ENCODE peak calls at places on chromosomes 5 and 9, in six cellular contexts. L, U, R, Z, Y and P are unnamed samples.

GRCh38 chr5:159510282-159510681 is 180.0 kb upstream of the IL12B start:
- DNase-seq in L (no peak), U (peak), R (no peak), Z (no peak), Y (peak), P (no peak)

GRCh38 chr5:98975223-98975622 is 46.4 kb upstream of the CHD1 start:
- DNase-seq in L (no peak), U (no peak), R (no peak), Z (no peak), Y (no peak), P (no peak)

GRCh38 chr9:9820411-9820810 is 792.4 kb downstream of the PTPRD start:
- DNase-seq in L (no peak), U (no peak), R (no peak), Z (no peak), Y (no peak), P (no peak)

GRCh38 chr5:36573441-36573840 is 33.0 kb upstream of the SLC1A3 start:
- DNase-seq in L (no peak), U (peak), R (no peak), Z (no peak), Y (peak), P (no peak)

GRCh38 chr9:33429256-33430080 is 17.9 kb downstream of the AQP3 start:
- DNase-seq in L (no peak), U (no peak), R (no peak), Z (no peak), Y (no peak), P (no peak)

GRCh38 chr5:128216860-128217531 is 133.4 kb downstream of the SLC12A2 start:
- DNase-seq in L (no peak), U (peak), R (peak), Z (no peak), Y (peak), P (no peak)

GRCh38 chr5:66653380-66653779 is 57.2 kb downstream of the MAST4 start:
- DNase-seq in L (no peak), U (peak), R (no peak), Z (no peak), Y (peak), P (no peak)

GRCh38 chr5:68730220-68731010 is 363.4 kb upstream of the SLC30A5 start:
- DNase-seq in L (no peak), U (peak), R (peak), Z (no peak), Y (peak), P (no peak)

GRCh38 chr5:178537467-178538381 is 52.5 kb downstream of the COL23A1 start:
- DNase-seq in L (no peak), U (no peak), R (peak), Z (no peak), Y (no peak), P (no peak)

GRCh38 chr9:33750307-33750838 is 45.0 kb upstream of the PRSS3 start:
- DNase-seq in L (no peak), U (peak), R (no peak), Z (no peak), Y (no peak), P (no peak)

GRCh38 chr5:41921874-41922273 is 3.2 kb upstream of the FBXO4 start:
- DNase-seq in L (no peak), U (peak), R (no peak), Z (no peak), Y (no peak), P (no peak)

GRCh38 chr9:127611796-127612790 is at the start of gene STXBP1:
- DNase-seq in L (peak), U (peak), R (peak), Z (peak), Y (peak), P (peak)

GRCh38 chr9:76403352-76403751 is 9.1 kb upstream of the RFK start:
- DNase-seq in L (peak), U (peak), R (no peak), Z (peak), Y (peak), P (no peak)

GRCh38 chr9:16202221-16202620 is 649.4 kb downstream of the CCDC171 start:
- DNase-seq in L (no peak), U (no peak), R (no peak), Z (no peak), Y (no peak), P (no peak)

GRCh38 chr5:1480217-1480616 is 35.0 kb upstream of the SLC6A3 start:
- DNase-seq in L (no peak), U (no peak), R (peak), Z (no peak), Y (no peak), P (no peak)

GRCh38 chr5:14977058-14977640 is 105.6 kb upstream of the ANKH start:
- DNase-seq in L (no peak), U (no peak), R (no peak), Z (no peak), Y (no peak), P (no peak)

GRCh38 chr9:113589407-113589806 is 125.9 kb downstream of the RGS3 start:
- DNase-seq in L (no peak), U (no peak), R (peak), Z (no peak), Y (no peak), P (no peak)

GRCh38 chr9:135252980-135253304 is 165.5 kb downstream of the OLFM1 start:
- DNase-seq in L (no peak), U (no peak), R (no peak), Z (no peak), Y (no peak), P (no peak)

GRCh38 chr9:129637102-129637501 is 4.8 kb downstream of the ASB6 start:
- DNase-seq in L (no peak), U (no peak), R (no peak), Z (no peak), Y (no peak), P (no peak)

GRCh38 chr5:173246135-173246495 is 11.1 kb upstream of the NKX2-5 start:
- DNase-seq in L (no peak), U (no peak), R (peak), Z (no peak), Y (no peak), P (no peak)

GRCh38 chr9:120927125-120928014 is 774 bp upstream of the TRAF1 start:
- DNase-seq in L (no peak), U (no peak), R (no peak), Z (no peak), Y (no peak), P (no peak)

GRCh38 chr9:88196456-88196855 is 58.2 kb upstream of the SPATA31C2 start:
- DNase-seq in L (no peak), U (no peak), R (no peak), Z (no peak), Y (no peak), P (no peak)

GRCh38 chr9:73753171-73753570 is 601.5 kb downstream of the ANXA1 start:
- DNase-seq in L (no peak), U (no peak), R (no peak), Z (no peak), Y (peak), P (no peak)

GRCh38 chr9:7656648-7657047 is 142.9 kb downstream of the DMAC1 start:
- DNase-seq in L (peak), U (no peak), R (no peak), Z (no peak), Y (no peak), P (no peak)

GRCh38 chr5:143037071-143037470 is 266.9 kb downstream of the ARHGAP26 start:
- DNase-seq in L (no peak), U (no peak), R (no peak), Z (no peak), Y (no peak), P (no peak)

GRCh38 chr5:135473956-135474670 is 22.0 kb upstream of the TIFAB start:
- DNase-seq in L (no peak), U (no peak), R (no peak), Z (no peak), Y (no peak), P (no peak)

GRCh38 chr9:77879344-77880089 is 152.1 kb downstream of the GNAQ start:
- DNase-seq in L (no peak), U (no peak), R (peak), Z (no peak), Y (no peak), P (no peak)

GRCh38 chr9:31140316-31140715 is 1244.1 kb upstream of the ACO1 start:
- DNase-seq in L (no peak), U (no peak), R (no peak), Z (peak), Y (peak), P (no peak)

GRCh38 chr5:172632346-172633092 is 8.5 kb upstream of the NEURL1B start:
- DNase-seq in L (no peak), U (no peak), R (no peak), Z (no peak), Y (no peak), P (no peak)

GRCh38 chr5:92991681-92992472 is 589.1 kb downstream of the NR2F1-AS1 start:
- DNase-seq in L (no peak), U (no peak), R (no peak), Z (no peak), Y (no peak), P (no peak)

GRCh38 chr5:155021858-155022257 is 8.3 kb downstream of the KIF4B start:
- DNase-seq in L (no peak), U (no peak), R (no peak), Z (no peak), Y (no peak), P (no peak)

GRCh38 chr5:128362398-128362797 is 175.6 kb downstream of the FBN2 start:
- DNase-seq in L (no peak), U (no peak), R (no peak), Z (no peak), Y (no peak), P (no peak)

GRCh38 chr9:89674667-89675402 is 70.0 kb downstream of the GADD45G start:
- DNase-seq in L (peak), U (no peak), R (peak), Z (no peak), Y (no peak), P (no peak)

GRCh38 chr9:70101265-70101664 is 57.6 kb downstream of the MAMDC2 start:
- DNase-seq in L (no peak), U (peak), R (no peak), Z (no peak), Y (no peak), P (no peak)

GRCh38 chr9:88777498-88778312 is 213.6 kb upstream of the S1PR3 start:
- DNase-seq in L (no peak), U (no peak), R (no peak), Z (peak), Y (no peak), P (no peak)

GRCh38 chr5:82364497-82364896 is 86.3 kb upstream of the RPS23 start:
- DNase-seq in L (no peak), U (peak), R (no peak), Z (peak), Y (peak), P (no peak)

GRCh38 chr5:74673011-74673790 is 11.8 kb upstream of the HEXB start:
- DNase-seq in L (no peak), U (peak), R (no peak), Z (peak), Y (no peak), P (no peak)

GRCh38 chr5:79621056-79621455 is 8.8 kb downstream of the TENT2 start:
- DNase-seq in L (no peak), U (peak), R (no peak), Z (no peak), Y (peak), P (no peak)